ENCODE peak calls at places on chromosomes 11 and 22, in nine cellular contexts. H is right lobe of liver, Q is IMR-90, V is spleen, R is body of pancreas, T is ovary, I is HCT116, Z is sigmoid colon, D is Peyer's patch. B is an unnamed sample.

GRCh38 chr11:15663778-15664218 is 549.1 kb downstream of the INSC start:
- DNase-seq in R (peak), Q (no peak), I (no peak), V (no peak), D (no peak), H (no peak), T (no peak), Z (no peak), B (peak)

GRCh38 chr11:17014321-17014773 is at the start of gene PLEKHA7:
- DNase-seq in R (no peak), V (peak), Q (no peak), T (no peak), D (no peak), I (no peak), H (peak), Z (peak), B (peak)

GRCh38 chr11:14258177-14258935 is 100.6 kb downstream of the RRAS2 start:
- DNase-seq in I (peak), H (no peak), V (no peak), R (no peak), Q (peak), D (no peak), T (no peak), Z (no peak), B (no peak)

GRCh38 chr11:80007616-80008015 is 566.8 kb upstream of the TENM4 start:
- DNase-seq in R (no peak), I (no peak), H (no peak), Z (no peak), V (no peak), T (no peak), Q (no peak), D (no peak), B (no peak)

GRCh38 chr11:87589082-87589481 is 551.3 kb downstream of the TMEM135 start:
- DNase-seq in H (no peak), Q (no peak), Z (no peak), I (no peak), R (no peak), D (no peak), V (peak), T (no peak), B (no peak)

GRCh38 chr11:3378426-3379423 is at the start of gene ZNF195:
- DNase-seq in D (peak), Q (peak), V (peak), Z (peak), I (peak), H (peak), R (peak), T (peak), B (peak)

GRCh38 chr22:41697126-41697775 is 2.1 kb upstream of the MEI1 start:
- DNase-seq in Z (peak), I (peak), H (peak), T (peak), R (peak), D (peak), V (peak), Q (peak), B (peak)

GRCh38 chr11:68064876-68065275 is 26.1 kb downstream of the TCIRG1 start:
- DNase-seq in R (no peak), V (no peak), Z (no peak), Q (no peak), I (no peak), T (no peak), D (no peak), H (no peak), B (no peak)

GRCh38 chr11:82398300-82398815 is 335.3 kb downstream of the FAM181B start:
- DNase-seq in V (no peak), D (no peak), R (no peak), Z (peak), H (no peak), T (peak), Q (no peak), I (no peak), B (no peak)

GRCh38 chr11:130622126-130622525 is 173.7 kb downstream of the ADAMTS15 start:
- DNase-seq in H (no peak), Q (no peak), V (no peak), D (no peak), T (no peak), R (no peak), I (no peak), Z (no peak), B (no peak)

GRCh38 chr11:9566561-9567063 is 6.9 kb upstream of the WEE1 start:
- DNase-seq in T (peak), Q (peak), I (no peak), H (no peak), D (no peak), Z (no peak), R (no peak), V (no peak), B (no peak)

GRCh38 chr22:25110846-25111578 is 88.6 kb upstream of the CRYBB3 start:
- DNase-seq in Z (peak), H (peak), D (peak), R (peak), V (peak), I (peak), Q (peak), T (peak), B (peak)

GRCh38 chr11:75508051-75508561 is 17.6 kb downstream of the GDPD5 start:
- DNase-seq in D (peak), I (no peak), V (no peak), H (no peak), Z (no peak), R (no peak), T (no peak), Q (no peak), B (no peak)

GRCh38 chr11:33182246-33182878 is 21.1 kb upstream of the CSTF3 start:
- DNase-seq in T (no peak), H (no peak), R (no peak), V (no peak), Q (no peak), I (no peak), Z (no peak), D (no peak), B (no peak)

GRCh38 chr11:32334822-32335221 is 100.5 kb downstream of the WT1 start:
- DNase-seq in I (peak), V (no peak), D (no peak), T (no peak), H (no peak), R (peak), Z (no peak), Q (no peak), B (no peak)

GRCh38 chr11:8408151-8408930 is 144.7 kb upstream of the LMO1 start:
- DNase-seq in Z (no peak), T (no peak), H (no peak), R (no peak), D (no peak), Q (no peak), V (no peak), I (no peak), B (no peak)

GRCh38 chr22:31852691-31853370 is 91.5 kb upstream of the YWHAH start:
- DNase-seq in V (no peak), Q (peak), H (no peak), T (no peak), I (no peak), Z (no peak), R (no peak), D (no peak), B (no peak)

GRCh38 chr11:65741185-65741584 is 20.6 kb upstream of the RNASEH2C start:
- DNase-seq in Z (no peak), T (no peak), R (no peak), I (no peak), D (no peak), V (no peak), Q (no peak), H (no peak), B (no peak)

GRCh38 chr11:74546752-74547151 is 45.6 kb upstream of the POLD3 start:
- DNase-seq in R (no peak), V (no peak), H (no peak), D (no peak), T (no peak), I (no peak), Z (no peak), Q (no peak), B (no peak)

GRCh38 chr11:101346591-101346990 is 217.0 kb upstream of the PGR start:
- DNase-seq in R (no peak), V (no peak), Z (no peak), I (no peak), T (no peak), D (no peak), H (no peak), Q (peak), B (no peak)

GRCh38 chr11:75334402-75334891 is 17.0 kb downstream of the ARRB1 start:
- DNase-seq in R (no peak), Z (no peak), D (no peak), H (no peak), I (no peak), V (no peak), Q (no peak), T (no peak), B (no peak)

GRCh38 chr11:2095542-2095941 is 43.6 kb downstream of the IGF2 start:
- DNase-seq in I (no peak), D (no peak), Z (peak), Q (no peak), H (no peak), V (no peak), T (no peak), R (no peak), B (no peak)

GRCh38 chr11:133964946-133965632 is 8.3 kb upstream of the IGSF9B start:
- DNase-seq in Q (no peak), H (no peak), V (no peak), R (no peak), D (no peak), Z (peak), T (no peak), I (no peak), B (no peak)

GRCh38 chr22:38706885-38707180 is 1.1 kb downstream of the GTPBP1 start:
- DNase-seq in I (no peak), Z (no peak), H (no peak), R (no peak), T (no peak), D (no peak), Q (no peak), V (no peak), B (no peak)

GRCh38 chr11:80958966-80959365 is 1518.1 kb upstream of the TENM4 start:
- DNase-seq in D (no peak), T (no peak), Z (no peak), Q (no peak), I (no peak), R (no peak), V (no peak), H (no peak), B (no peak)

GRCh38 chr11:396948-397548 is 3.0 kb downstream of the PKP3 start:
- DNase-seq in V (peak), T (peak), H (no peak), Z (peak), I (no peak), D (peak), R (no peak), Q (peak), B (no peak)

GRCh38 chr11:105781807-105782206 is 171.9 kb downstream of the GRIA4 start:
- DNase-seq in D (no peak), V (no peak), T (no peak), R (no peak), Q (no peak), I (no peak), Z (no peak), H (no peak), B (no peak)

GRCh38 chr11:62883677-62884076 is 3.0 kb downstream of the SLC3A2 start:
- DNase-seq in Q (no peak), R (no peak), V (no peak), Z (no peak), H (no peak), D (no peak), T (no peak), I (no peak), B (no peak)

GRCh38 chr11:74683941-74684481 is 47.2 kb downstream of the CHRDL2 start:
- DNase-seq in H (no peak), T (no peak), Z (peak), R (no peak), V (peak), Q (peak), D (no peak), I (no peak), B (peak)

GRCh38 chr22:42114721-42115120 is 15.9 kb downstream of the CYP2D6 start:
- DNase-seq in R (peak), D (no peak), Z (no peak), T (no peak), I (peak), Q (peak), H (no peak), V (no peak), B (no peak)

GRCh38 chr22:30277547-30278344 is 11.1 kb upstream of the OSM start:
- DNase-seq in I (no peak), Z (no peak), V (no peak), Q (peak), R (no peak), D (no peak), T (no peak), H (no peak), B (no peak)

GRCh38 chr11:119421351-119421750 is 1.6 kb downstream of the THY1 start:
- DNase-seq in Q (peak), I (no peak), T (no peak), V (no peak), H (no peak), R (no peak), Z (no peak), D (no peak), B (no peak)

GRCh38 chr11:107928767-107929507 is 689 bp downstream of the RAB39A start:
- DNase-seq in R (no peak), D (no peak), I (no peak), T (no peak), V (peak), Q (no peak), H (peak), Z (no peak), B (no peak)

GRCh38 chr11:95092549-95093324 is 3.1 kb downstream of the ENDOD1 start:
- DNase-seq in I (no peak), Z (no peak), V (no peak), Q (peak), R (no peak), T (no peak), H (no peak), D (no peak), B (no peak)

GRCh38 chr11:117212697-117213355 is 13.7 kb downstream of the TAGLN start:
- DNase-seq in H (no peak), Z (no peak), V (no peak), D (no peak), I (no peak), Q (no peak), R (no peak), T (no peak), B (no peak)
- TF ChIP-seq POLR2A in H (no peak), Z (no peak), V (no peak), D (no peak), I (no peak), Q (no peak), R (no peak), T (no peak), B (no peak)

GRCh38 chr11:24714601-24715000 is 217.7 kb downstream of the LUZP2 start:
- DNase-seq in H (no peak), I (no peak), Q (no peak), T (no peak), Z (no peak), V (no peak), R (no peak), D (no peak), B (no peak)

DNA sequence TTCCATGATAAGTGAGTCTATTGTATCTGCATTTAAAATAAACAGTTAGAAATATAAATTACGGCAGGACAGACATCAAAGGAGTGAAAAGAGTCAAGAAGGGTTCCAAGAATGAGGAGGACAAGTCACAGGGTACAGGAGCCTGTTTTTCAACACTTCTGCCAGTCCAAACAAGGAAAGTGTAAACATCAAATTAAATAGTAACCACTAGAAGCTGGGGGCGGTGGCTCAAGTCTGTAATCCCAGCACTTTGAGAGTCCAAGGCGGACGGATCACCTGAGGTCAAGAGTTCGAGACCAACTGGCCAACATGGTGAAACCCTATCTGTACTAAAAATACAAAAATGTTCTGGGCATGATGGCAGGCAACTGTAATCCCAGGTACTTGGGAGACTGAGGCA is 219.6 kb downstream of the LUZP2 start:
- DNase-seq in H (peak), Q (no peak), D (no peak), T (no peak), I (no peak), Z (no peak), V (no peak), R (no peak), B (no peak)
- H3K27ac ChIP-seq in H (peak), Q (no peak), D (no peak), T (no peak), I (no peak), Z (no peak), V (no peak), R (no peak), B (no peak)

DNA sequence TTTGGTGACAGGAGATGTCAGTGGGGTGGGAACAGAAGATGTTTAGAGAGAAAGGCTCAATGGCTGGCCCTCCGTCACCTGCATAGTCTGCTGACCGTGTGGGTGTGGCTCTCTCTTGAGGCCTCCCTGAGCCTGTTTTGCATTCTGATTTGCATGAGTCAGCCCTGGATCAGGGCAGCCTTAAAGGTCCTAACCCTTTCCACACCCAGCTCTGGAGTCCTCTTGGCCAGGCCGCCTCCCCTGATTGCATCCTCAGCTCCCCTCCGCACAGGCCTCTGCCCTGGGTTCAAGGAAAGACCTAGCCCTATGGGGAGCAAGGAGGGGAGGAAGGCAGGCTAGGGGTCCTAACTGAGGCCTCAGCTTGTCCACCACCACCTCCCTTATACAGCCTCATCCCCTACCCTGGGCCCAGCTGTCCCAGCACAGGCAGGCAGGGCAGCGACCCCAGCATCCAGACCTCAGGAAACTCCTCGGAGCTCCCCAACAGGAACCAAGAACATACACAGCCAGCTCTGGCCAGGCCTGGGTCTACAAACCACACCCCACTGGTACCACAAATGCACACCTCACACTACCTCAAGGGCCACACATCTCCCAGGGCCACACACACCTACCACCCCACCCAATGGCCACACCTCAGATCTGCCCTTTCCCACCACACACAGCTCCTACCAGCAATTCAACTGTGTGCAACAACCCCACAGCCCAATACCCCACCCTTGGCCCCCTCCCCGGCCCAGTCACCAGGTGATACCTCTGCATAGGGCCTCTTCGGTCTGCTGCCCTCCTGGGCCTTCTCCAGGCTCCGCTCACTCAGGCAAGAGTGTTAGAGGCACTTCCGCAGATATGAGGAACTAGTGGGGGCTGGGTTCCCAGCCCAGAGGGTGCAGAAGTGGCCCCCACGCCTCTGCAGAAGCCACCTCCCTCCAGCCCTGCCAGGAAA is 13.7 kb downstream of the ARAP1 start:
- DNase-seq in Z (peak), R (no peak), H (peak), Q (peak), I (no peak), D (peak), T (no peak), V (peak), B (peak)
- H3K4me3 ChIP-seq in Z (no peak), R (no peak), H (no peak), Q (no peak), I (no peak), D (peak), T (no peak), V (peak), B (no peak)

GRCh38 chr22:46578824-46579561 is 41.2 kb upstream of the GRAMD4 start:
- DNase-seq in R (peak), H (peak), I (no peak), Q (peak), V (peak), T (no peak), Z (peak), D (no peak), B (peak)
- TF ChIP-seq POLR2A in R (peak), H (peak), I (no peak), Q (no peak), V (no peak), T (no peak), Z (no peak), D (peak), B (no peak)

B was measured in thyroid gland.